ENCODE peak calls at places on chromosomes 3 and 15, in eight cellular contexts. R is fibroblast of the aortic adventitia, H is A549, L is left ventricle myocardium inferior, X is GM23248, W is mesendoderm, C is Panc1, F is upper lobe of left lung. A is an unnamed sample.

GRCh38 chr3:65979731-65980130 is 59.0 kb downstream of the MAGI1 start:
- DNase-seq in X (peak), F (no peak), C (no peak), L (no peak), W (no peak), R (peak), H (no peak), A (peak)

GRCh38 chr15:35211240-35211952 is 126.3 kb upstream of the NANOGP8 start:
- DNase-seq in H (no peak), F (no peak), X (no peak), R (no peak), L (no peak), C (no peak), W (no peak), A (no peak)

GRCh38 chr15:93452537-93453211 is 363.7 kb upstream of the RGMA start:
- DNase-seq in H (no peak), X (no peak), F (no peak), C (no peak), W (no peak), R (no peak), L (no peak), A (no peak)

GRCh38 chr15:92170897-92171296 is 222.8 kb upstream of the ST8SIA2 start:
- DNase-seq in R (no peak), C (no peak), F (no peak), L (no peak), H (no peak), W (no peak), X (no peak), A (no peak)

GRCh38 chr15:68197661-68198437 is 7.3 kb downstream of the CALML4 start:
- DNase-seq in H (no peak), X (no peak), C (no peak), L (no peak), F (peak), W (no peak), R (no peak), A (no peak)

GRCh38 chr15:25391971-25392733 is 46.7 kb downstream of the UBE3A start:
- DNase-seq in H (no peak), C (no peak), X (peak), F (no peak), W (no peak), L (no peak), R (peak), A (no peak)

GRCh38 chr15:51077565-51078153 is 17.0 kb downstream of the TNFAIP8L3 start:
- DNase-seq in L (peak), W (peak), F (peak), X (peak), C (no peak), H (no peak), R (peak), A (peak)

GRCh38 chr3:42653560-42654330 is at the start of gene ZBTB47:
- DNase-seq in L (peak), R (peak), X (peak), C (no peak), H (no peak), F (peak), W (peak), A (no peak)

GRCh38 chr3:9615003-9615628 is 34.2 kb upstream of the MTMR14 start:
- DNase-seq in R (no peak), L (no peak), H (no peak), C (no peak), F (no peak), W (no peak), X (no peak), A (no peak)

GRCh38 chr3:155131104-155131503 is 51.0 kb downstream of the MME start:
- DNase-seq in R (peak), C (no peak), W (no peak), H (no peak), F (no peak), X (peak), L (no peak), A (no peak)

GRCh38 chr3:133168025-133168401 is 129.8 kb downstream of the TMEM108 start:
- DNase-seq in C (no peak), H (no peak), R (no peak), X (no peak), W (no peak), L (no peak), F (no peak), A (no peak)

GRCh38 chr3:89179355-89179997 is 72.1 kb downstream of the EPHA3 start:
- DNase-seq in H (no peak), W (no peak), L (no peak), C (no peak), F (no peak), X (no peak), R (no peak), A (no peak)

GRCh38 chr3:112794622-112795172 is 52.0 kb downstream of the CD200R1L start:
- DNase-seq in H (no peak), C (no peak), L (no peak), F (no peak), X (no peak), W (peak), R (no peak), A (no peak)

GRCh38 chr3:81744366-81744765 is 17.1 kb downstream of the GBE1 start:
- DNase-seq in X (peak), R (peak), W (peak), C (peak), L (no peak), H (peak), F (no peak), A (no peak)

GRCh38 chr3:188509316-188509715 is 355.4 kb downstream of the LPP start:
- DNase-seq in C (no peak), R (no peak), X (no peak), W (no peak), L (no peak), H (no peak), F (no peak), A (no peak)
- H3K4me3 ChIP-seq in C (no peak), R (no peak), X (no peak), W (no peak), L (no peak), H (no peak), F (no peak), A (no peak)

GRCh38 chr15:77186518-77187095 is 115.7 kb upstream of the TSPAN3 start:
- DNase-seq in H (peak), C (no peak), L (no peak), X (peak), F (no peak), R (peak), W (peak), A (no peak)
- H3K4me3 ChIP-seq in H (no peak), C (no peak), L (no peak), X (no peak), F (no peak), R (no peak), W (no peak), A (no peak)

DNA sequence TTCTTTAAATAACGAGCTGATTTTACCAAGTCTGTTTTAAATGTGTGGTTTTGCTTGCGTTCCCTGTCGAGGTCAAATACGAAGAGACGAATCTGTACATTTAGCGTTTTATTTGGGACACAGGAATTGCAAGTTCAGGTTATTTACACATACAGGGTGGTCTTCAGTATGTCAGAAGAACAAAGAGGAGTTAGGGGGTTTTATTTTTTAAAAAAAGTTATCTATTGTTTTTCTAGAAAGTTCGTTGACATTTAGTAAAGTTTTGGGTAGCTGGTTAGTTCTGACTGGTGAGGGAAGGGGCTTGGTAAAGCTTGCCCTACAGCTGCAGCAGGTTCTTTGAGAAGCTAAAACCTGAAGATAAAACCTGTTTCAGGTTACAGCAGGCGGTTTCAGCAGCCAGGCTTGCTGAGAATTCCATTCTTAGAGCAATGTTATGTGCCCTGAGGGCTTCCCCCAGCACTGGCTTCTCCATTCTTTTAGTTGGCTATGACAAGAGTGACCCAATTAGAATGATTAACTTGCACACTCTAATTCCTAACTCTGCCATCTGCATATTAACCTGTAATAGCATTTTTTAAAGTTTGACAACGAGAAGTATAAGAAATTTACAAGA is 810 bp upstream of the ZNF280D start:
- DNase-seq in W (peak), C (no peak), F (no peak), H (peak), R (no peak), L (no peak), X (no peak), A (no peak)
- H3K4me3 ChIP-seq in W (no peak), C (peak), F (no peak), H (peak), R (no peak), L (peak), X (peak), A (peak)

GRCh38 chr3:101779808-101780366 is 876 bp downstream of the NXPE3 start:
- DNase-seq in W (no peak), F (no peak), X (peak), L (no peak), H (no peak), R (peak), C (peak), A (no peak)

GRCh38 chr3:101778385-101779046 is 495 bp upstream of the NXPE3 start:
- DNase-seq in W (no peak), F (no peak), L (no peak), H (no peak), C (peak), R (no peak), X (no peak), A (no peak)

GRCh38 chr3:101779047-101779807 is at the start of gene NXPE3:
- DNase-seq in F (peak), L (peak), W (peak), R (peak), H (peak), C (peak), X (peak), A (peak)

GRCh38 chr3:101780661-101781060 is 1.6 kb downstream of the NXPE3 start:
- DNase-seq in H (peak), L (no peak), W (peak), X (peak), C (peak), R (peak), F (no peak), A (no peak)

GRCh38 chr3:101781166-101781565 is 2.2 kb downstream of the NXPE3 start:
- DNase-seq in H (peak), C (no peak), X (peak), R (peak), F (no peak), W (no peak), L (no peak), A (no peak)
- H3K4me3 ChIP-seq in H (peak), C (peak), X (peak), R (peak), F (no peak), W (no peak), L (peak), A (peak)

DNA sequence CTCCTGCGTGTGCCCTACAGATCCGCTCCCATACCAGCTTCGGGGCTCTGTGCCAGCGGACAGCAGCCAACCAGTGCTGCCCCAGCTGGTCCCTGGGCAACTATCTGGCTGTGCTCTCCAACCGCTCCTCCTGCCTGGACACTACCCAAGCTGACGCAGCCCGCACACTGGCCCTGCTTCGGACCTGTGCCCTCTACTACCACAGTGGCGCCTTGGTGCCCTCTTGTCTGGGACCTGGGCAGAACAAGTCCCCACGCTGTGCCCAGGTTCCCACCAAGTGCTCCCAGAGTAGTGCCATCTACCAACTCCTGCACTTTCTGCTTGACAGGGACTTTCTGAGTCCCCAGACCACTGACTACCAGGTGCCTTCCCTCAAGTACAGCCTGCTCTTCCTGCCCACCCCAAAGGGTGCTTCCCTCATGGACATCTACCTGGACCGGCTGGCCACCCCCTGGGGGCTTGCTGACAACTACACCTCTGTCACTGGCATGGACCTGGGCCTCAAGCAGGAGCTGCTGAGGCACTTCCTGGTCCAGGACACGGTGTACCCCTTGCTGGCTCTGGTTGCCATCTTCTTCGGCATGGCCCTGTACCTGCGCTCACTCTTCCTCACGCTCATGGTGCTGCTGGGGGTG is 9.1 kb downstream of the DISP2 start:
- DNase-seq in X (no peak), C (no peak), L (peak), R (no peak), F (peak), H (no peak), W (no peak), A (no peak)
- H3K4me3 ChIP-seq in X (no peak), C (no peak), L (peak), R (no peak), F (no peak), H (no peak), W (no peak), A (no peak)